ENCODE peak calls at places on chromosomes 6 and 20, in six cellular contexts. L is stomach, R is hepatocyte, D is IMR-90, N is HFF-Myc, T is nephron progenitor cell. H is an unnamed sample.

GRCh38 chr6:56399672-56400263 is 152.4 kb upstream of the COL21A1 start:
- DNase-seq in L (no peak), R (peak), D (no peak), N (no peak), T (no peak), H (no peak)

GRCh38 chr6:107632757-107633156 is 142.8 kb downstream of the SOBP start:
- DNase-seq in L (no peak), R (no peak), D (no peak), N (no peak), T (no peak), H (no peak)

GRCh38 chr20:33914871-33915270 is 78.8 kb upstream of the RALY start:
- DNase-seq in L (no peak), R (no peak), D (peak), N (peak), T (no peak), H (peak)

GRCh38 chr20:24164360-24164759 is 175.8 kb upstream of the GGTLC1 start:
- DNase-seq in L (no peak), R (no peak), D (no peak), N (no peak), T (peak), H (no peak)

GRCh38 chr20:23141016-23141415 is 54.9 kb upstream of the CD93 start:
- DNase-seq in L (no peak), R (no peak), D (no peak), N (no peak), T (no peak), H (peak)

GRCh38 chr6:129567374-129567773 is 142.6 kb downstream of the ARHGAP18 start:
- DNase-seq in L (no peak), R (peak), D (no peak), N (no peak), T (peak), H (no peak)

GRCh38 chr6:148464319-148465010 is 121.8 kb downstream of the SASH1 start:
- DNase-seq in L (peak), R (peak), D (peak), N (peak), T (peak), H (peak)

GRCh38 chr6:41584668-41585205 is 38.6 kb downstream of the FOXP4 start:
- DNase-seq in L (peak), R (peak), D (no peak), N (no peak), T (peak), H (no peak)

GRCh38 chr6:57222684-57223077 is 574 bp upstream of the RAB23 start:
- DNase-seq in L (no peak), R (peak), D (no peak), N (no peak), T (no peak), H (no peak)

GRCh38 chr6:24428615-24429014 is 25.9 kb downstream of the MRS2 start:
- DNase-seq in L (no peak), R (no peak), D (peak), N (no peak), T (no peak), H (peak)

GRCh38 chr6:49030621-49031020 is 432.4 kb downstream of the MMUT start:
- DNase-seq in L (no peak), R (no peak), D (no peak), N (no peak), T (no peak), H (peak)

GRCh38 chr6:158852312-158853071 is 33.3 kb upstream of the EZR start:
- DNase-seq in L (no peak), R (no peak), D (no peak), N (no peak), T (no peak), H (peak)

GRCh38 chr6:123994891-123995635 is 191.4 kb downstream of the NKAIN2 start:
- DNase-seq in L (no peak), R (no peak), D (no peak), N (no peak), T (no peak), H (no peak)

GRCh38 chr6:39280247-39280731 is 33.9 kb downstream of the KCNK17 start:
- DNase-seq in L (peak), R (peak), D (no peak), N (no peak), T (no peak), H (no peak)

GRCh38 chr20:40945754-40946451 is 82.7 kb upstream of the TOP1 start:
- DNase-seq in L (peak), R (peak), D (peak), N (no peak), T (peak), H (peak)

GRCh38 chr20:56788041-56788670 is 159.1 kb downstream of the TFAP2C start:
- DNase-seq in L (no peak), R (peak), D (peak), N (peak), T (no peak), H (peak)

GRCh38 chr20:19531446-19531845 is 226.6 kb upstream of the RIN2 start:
- DNase-seq in L (no peak), R (no peak), D (no peak), N (no peak), T (no peak), H (no peak)

GRCh38 chr6:166635556-166635955 is 8.5 kb upstream of the RPS6KA2 start:
- DNase-seq in L (no peak), R (no peak), D (no peak), N (no peak), T (no peak), H (no peak)

GRCh38 chr6:153084393-153084792 is 46.7 kb downstream of the RGS17 start:
- DNase-seq in L (no peak), R (no peak), D (peak), N (no peak), T (no peak), H (peak)

GRCh38 chr6:84278311-84278710 is 50.9 kb upstream of the CEP162 start:
- DNase-seq in L (no peak), R (no peak), D (no peak), N (no peak), T (no peak), H (peak)

GRCh38 chr6:147510949-147511590 is 2.6 kb downstream of the SAMD5 start:
- DNase-seq in L (no peak), R (peak), D (no peak), N (no peak), T (no peak), H (no peak)

GRCh38 chr6:168388641-168389633 is 52.0 kb upstream of the SMOC2 start:
- DNase-seq in L (peak), R (peak), D (no peak), N (no peak), T (no peak), H (no peak)

GRCh38 chr20:32516985-32517873 is 67.9 kb downstream of the NOL4L start:
- DNase-seq in L (no peak), R (no peak), D (peak), N (no peak), T (no peak), H (no peak)

GRCh38 chr20:48295966-48296421 is 510.7 kb upstream of the SULF2 start:
- DNase-seq in L (no peak), R (peak), D (peak), N (no peak), T (no peak), H (peak)

GRCh38 chr20:56360133-56360898 is 1.5 kb downstream of the FAM210B start:
- DNase-seq in L (no peak), R (no peak), D (no peak), N (no peak), T (no peak), H (no peak)

GRCh38 chr20:49236301-49236700 is 17.1 kb downstream of the DDX27 start:
- DNase-seq in L (no peak), R (no peak), D (no peak), N (no peak), T (no peak), H (no peak)

DNA sequence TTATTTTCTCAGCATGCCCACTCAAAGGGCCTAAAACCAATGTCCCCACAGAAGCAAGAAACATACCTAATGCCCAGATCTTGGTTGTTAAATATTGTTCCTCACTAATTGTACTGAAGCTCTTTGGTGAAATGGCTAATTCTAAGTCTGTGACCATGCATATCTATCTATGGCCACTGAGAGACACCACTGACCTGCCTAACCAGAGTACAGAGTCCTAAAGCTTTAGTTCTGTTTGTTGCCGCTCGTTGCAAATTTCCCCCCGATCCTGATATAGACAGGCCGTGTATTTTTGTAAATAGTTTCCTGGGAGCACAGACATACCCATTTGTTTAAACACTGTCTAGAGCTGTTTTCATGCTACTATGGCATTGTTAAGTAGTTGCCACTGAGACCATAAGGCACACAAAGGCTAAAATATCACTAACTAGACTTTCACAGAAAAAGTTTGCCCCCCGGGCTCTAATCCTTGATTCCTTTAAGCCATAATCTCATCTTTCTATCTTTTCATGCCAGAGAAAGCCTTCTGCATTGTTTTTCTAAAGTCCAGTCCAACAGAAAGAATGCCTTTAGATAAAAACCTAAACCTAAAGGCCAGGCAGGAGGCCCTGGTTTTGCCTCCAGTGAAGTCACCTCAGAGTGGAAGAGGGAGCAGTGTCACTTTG is 48.7 kb downstream of the DNAAF9 start:
- DNase-seq in L (no peak), R (peak), D (no peak), N (no peak), T (no peak), H (no peak)
- TF ChIP-seq CTCF in L (no peak), R (peak), D (no peak), N (no peak), T (no peak), H (no peak)

DNA sequence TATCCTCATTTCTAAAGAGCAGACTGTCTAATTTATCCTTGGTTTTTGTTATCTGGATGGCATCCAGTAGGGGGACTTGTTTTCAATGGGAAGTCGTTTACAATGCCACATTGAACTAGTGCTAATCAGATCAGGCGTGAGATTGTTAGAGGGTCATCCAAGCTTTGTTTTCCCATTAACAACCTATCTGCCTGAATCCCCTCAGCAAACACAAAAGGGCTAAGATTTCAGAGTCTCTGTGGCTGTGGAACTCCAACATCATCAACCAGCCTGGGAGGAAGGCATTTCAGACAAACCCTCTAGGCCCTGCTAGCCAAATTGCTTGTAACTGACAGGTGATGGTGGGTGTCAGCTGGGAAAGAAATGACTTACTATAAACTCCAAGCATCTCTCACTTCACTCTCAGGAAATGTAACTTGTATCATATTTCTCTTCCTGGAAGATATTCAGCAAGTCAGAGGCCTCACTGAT is 47.7 kb downstream of the COL19A1 start:
- DNase-seq in L (no peak), R (no peak), D (peak), N (no peak), T (no peak), H (peak)
- TF ChIP-seq CTCF in L (no peak), R (peak), D (peak), N (no peak), T (peak), H (no peak)

GRCh38 chr6:3603443-3604130 is 146.7 kb upstream of the SLC22A23 start:
- DNase-seq in L (no peak), R (no peak), D (no peak), N (no peak), T (no peak), H (no peak)
- TF ChIP-seq CTCF in L (no peak), R (no peak), D (no peak), N (no peak), T (no peak), H (no peak)

GRCh38 chr20:62449951-62450815 is 22.8 kb upstream of the RBBP8NL start:
- DNase-seq in L (no peak), R (no peak), D (no peak), N (no peak), T (no peak), H (no peak)
- TF ChIP-seq CTCF in L (no peak), R (no peak), D (no peak), N (no peak), T (no peak), H (no peak)

H was measured in fibroblast of lung.